ENCODE peak calls at places on chromosomes 3 and 15, in eight cellular contexts. One of them, this sample, is unnamed.

GRCh38 chr3:126951561-126951960 is 31.4 kb upstream of the PLXNA1 start:
- DNase-seq in neural progenitor cell: no peak
- DNase-seq in CD4-positive, CD25-positive, alpha-beta regulatory T cell: no peak
- DNase-seq in anterior cingulate cortex: no peak
- DNase-seq in HT1080: no peak
- DNase-seq in NAMALWA: no peak
- DNase-seq in Ammon's horn: no peak
- DNase-seq in heart left ventricle: no peak
- DNase-seq in this sample: no peak

GRCh38 chr3:109188726-109189125 is 52.2 kb downstream of the C3orf85 start:
- DNase-seq in NAMALWA: no peak
- DNase-seq in HT1080: no peak
- DNase-seq in anterior cingulate cortex: no peak
- DNase-seq in heart left ventricle: no peak
- DNase-seq in CD4-positive, CD25-positive, alpha-beta regulatory T cell: no peak
- DNase-seq in Ammon's horn: peak; percentile 4
- DNase-seq in neural progenitor cell: no peak
- DNase-seq in this sample: no peak

GRCh38 chr3:171028025-171028778 is 1.7 kb upstream of the SLC2A2 start:
- DNase-seq in NAMALWA: no peak
- DNase-seq in HT1080: peak; percentile 29
- DNase-seq in neural progenitor cell: peak; percentile 56
- DNase-seq in Ammon's horn: peak; percentile 23
- DNase-seq in anterior cingulate cortex: peak; percentile 11
- DNase-seq in heart left ventricle: peak; percentile 52
- DNase-seq in CD4-positive, CD25-positive, alpha-beta regulatory T cell: peak; percentile 73
- DNase-seq in this sample: peak; percentile 66

GRCh38 chr3:57006949-57007419 is 53.5 kb upstream of the SPATA12 start:
- DNase-seq in anterior cingulate cortex: no peak
- DNase-seq in HT1080: peak; percentile 38
- DNase-seq in Ammon's horn: no peak
- DNase-seq in heart left ventricle: no peak
- DNase-seq in CD4-positive, CD25-positive, alpha-beta regulatory T cell: no peak
- DNase-seq in NAMALWA: no peak
- DNase-seq in neural progenitor cell: no peak
- DNase-seq in this sample: no peak

GRCh38 chr15:70023769-70024491 is 73.8 kb downstream of the TLE3 start:
- DNase-seq in CD4-positive, CD25-positive, alpha-beta regulatory T cell: no peak
- DNase-seq in NAMALWA: no peak
- DNase-seq in Ammon's horn: peak; percentile 51
- DNase-seq in anterior cingulate cortex: peak; percentile 39
- DNase-seq in neural progenitor cell: no peak
- DNase-seq in HT1080: no peak
- DNase-seq in heart left ventricle: peak; percentile 30
- DNase-seq in this sample: peak; percentile 64

GRCh38 chr3:137987723-137988122 is 22.2 kb upstream of the CLDN18 start:
- DNase-seq in Ammon's horn: no peak
- DNase-seq in HT1080: no peak
- DNase-seq in NAMALWA: no peak
- DNase-seq in CD4-positive, CD25-positive, alpha-beta regulatory T cell: no peak
- DNase-seq in heart left ventricle: no peak
- DNase-seq in anterior cingulate cortex: no peak
- DNase-seq in neural progenitor cell: no peak
- DNase-seq in this sample: no peak

GRCh38 chr3:182713743-182714517 is 79.4 kb upstream of the ATP11B start:
- DNase-seq in NAMALWA: peak; percentile 81
- DNase-seq in neural progenitor cell: peak; percentile 73
- DNase-seq in Ammon's horn: peak; percentile 80
- DNase-seq in CD4-positive, CD25-positive, alpha-beta regulatory T cell: peak; percentile 56
- DNase-seq in HT1080: peak; percentile 51
- DNase-seq in anterior cingulate cortex: no peak
- DNase-seq in heart left ventricle: no peak
- DNase-seq in this sample: peak; percentile 29

GRCh38 chr3:119783255-119783654 is 1.4 kb downstream of the NR1I2 start:
- DNase-seq in HT1080: no peak
- DNase-seq in NAMALWA: no peak
- DNase-seq in heart left ventricle: no peak
- DNase-seq in CD4-positive, CD25-positive, alpha-beta regulatory T cell: no peak
- DNase-seq in neural progenitor cell: no peak
- DNase-seq in Ammon's horn: no peak
- DNase-seq in anterior cingulate cortex: no peak
- DNase-seq in this sample: no peak

GRCh38 chr3:66195347-66195783 is 25.4 kb upstream of the SLC25A26 start:
- DNase-seq in anterior cingulate cortex: peak; percentile 25
- DNase-seq in heart left ventricle: peak; percentile 64
- DNase-seq in neural progenitor cell: peak; percentile 89
- DNase-seq in NAMALWA: no peak
- DNase-seq in Ammon's horn: peak; percentile 85
- DNase-seq in CD4-positive, CD25-positive, alpha-beta regulatory T cell: no peak
- DNase-seq in HT1080: no peak
- DNase-seq in this sample: peak; percentile 11

GRCh38 chr3:111737712-111738097 is 121.4 kb upstream of the PHLDB2 start:
- DNase-seq in heart left ventricle: peak; percentile 72
- DNase-seq in HT1080: peak; percentile 84
- DNase-seq in CD4-positive, CD25-positive, alpha-beta regulatory T cell: no peak
- DNase-seq in anterior cingulate cortex: no peak
- DNase-seq in neural progenitor cell: no peak
- DNase-seq in Ammon's horn: no peak
- DNase-seq in NAMALWA: no peak
- DNase-seq in this sample: peak; percentile 98

GRCh38 chr3:98768961-98769360 is 5.8 kb downstream of the ST3GAL6 start:
- DNase-seq in heart left ventricle: no peak
- DNase-seq in NAMALWA: no peak
- DNase-seq in CD4-positive, CD25-positive, alpha-beta regulatory T cell: no peak
- DNase-seq in HT1080: no peak
- DNase-seq in anterior cingulate cortex: no peak
- DNase-seq in neural progenitor cell: no peak
- DNase-seq in Ammon's horn: no peak
- DNase-seq in this sample: no peak

GRCh38 chr3:196962108-196962929 is 6.3 kb downstream of the PIGZ start:
- DNase-seq in CD4-positive, CD25-positive, alpha-beta regulatory T cell: no peak
- DNase-seq in NAMALWA: no peak
- DNase-seq in Ammon's horn: no peak
- DNase-seq in anterior cingulate cortex: no peak
- DNase-seq in HT1080: no peak
- DNase-seq in neural progenitor cell: no peak
- DNase-seq in heart left ventricle: no peak
- DNase-seq in this sample: no peak

GRCh38 chr3:133570139-133570936 is 3.1 kb upstream of the CDV3 start:
- DNase-seq in CD4-positive, CD25-positive, alpha-beta regulatory T cell: no peak
- DNase-seq in NAMALWA: no peak
- DNase-seq in neural progenitor cell: peak; percentile 53
- DNase-seq in heart left ventricle: no peak
- DNase-seq in Ammon's horn: no peak
- DNase-seq in HT1080: peak; percentile 95
- DNase-seq in anterior cingulate cortex: no peak
- DNase-seq in this sample: peak; percentile 49

GRCh38 chr3:22893001-22893400 is 310.1 kb upstream of the UBE2E2 start:
- DNase-seq in neural progenitor cell: no peak
- DNase-seq in Ammon's horn: no peak
- DNase-seq in CD4-positive, CD25-positive, alpha-beta regulatory T cell: no peak
- DNase-seq in heart left ventricle: no peak
- DNase-seq in NAMALWA: no peak
- DNase-seq in HT1080: no peak
- DNase-seq in anterior cingulate cortex: no peak
- DNase-seq in this sample: no peak

GRCh38 chr15:75727851-75728715 is 15.4 kb upstream of the CSPG4 start:
- DNase-seq in CD4-positive, CD25-positive, alpha-beta regulatory T cell: peak; percentile 70
- DNase-seq in neural progenitor cell: peak; percentile 68
- DNase-seq in heart left ventricle: peak; percentile 62
- DNase-seq in Ammon's horn: peak; percentile 76
- DNase-seq in HT1080: peak; percentile 45
- DNase-seq in anterior cingulate cortex: no peak
- DNase-seq in NAMALWA: peak; percentile 69
- DNase-seq in this sample: no peak

GRCh38 chr15:84981711-84982300 is at the start of gene PDE8A:
- DNase-seq in anterior cingulate cortex: no peak
- DNase-seq in Ammon's horn: peak; percentile 25
- DNase-seq in NAMALWA: peak; percentile 64
- DNase-seq in heart left ventricle: peak; percentile 29
- DNase-seq in HT1080: peak; percentile 35
- DNase-seq in CD4-positive, CD25-positive, alpha-beta regulatory T cell: peak; percentile 60
- DNase-seq in neural progenitor cell: peak; percentile 76
- DNase-seq in this sample: no peak

GRCh38 chr15:74032606-74033561 is 38.4 kb downstream of the PML start:
- DNase-seq in neural progenitor cell: no peak
- DNase-seq in NAMALWA: no peak
- DNase-seq in Ammon's horn: no peak
- DNase-seq in CD4-positive, CD25-positive, alpha-beta regulatory T cell: no peak
- DNase-seq in HT1080: no peak
- DNase-seq in anterior cingulate cortex: no peak
- DNase-seq in heart left ventricle: no peak
- DNase-seq in this sample: no peak

GRCh38 chr3:196611761-196612483 is 27.6 kb upstream of the NRROS start:
- DNase-seq in neural progenitor cell: no peak
- DNase-seq in heart left ventricle: no peak
- DNase-seq in CD4-positive, CD25-positive, alpha-beta regulatory T cell: peak; percentile 48
- DNase-seq in Ammon's horn: no peak
- DNase-seq in anterior cingulate cortex: no peak
- DNase-seq in NAMALWA: no peak
- DNase-seq in HT1080: peak; percentile 34
- DNase-seq in this sample: no peak

GRCh38 chr3:67790043-67790442 is 135.6 kb upstream of the SUCLG2 start:
- DNase-seq in heart left ventricle: no peak
- DNase-seq in anterior cingulate cortex: no peak
- DNase-seq in HT1080: peak; percentile 69
- DNase-seq in neural progenitor cell: peak; percentile 62
- DNase-seq in Ammon's horn: peak; percentile 36
- DNase-seq in CD4-positive, CD25-positive, alpha-beta regulatory T cell: peak; percentile 69
- DNase-seq in NAMALWA: peak; percentile 51
- DNase-seq in this sample: no peak

GRCh38 chr3:32975891-32976290 is 24.4 kb downstream of the CCR4 start:
- DNase-seq in heart left ventricle: no peak
- DNase-seq in NAMALWA: no peak
- DNase-seq in anterior cingulate cortex: no peak
- DNase-seq in CD4-positive, CD25-positive, alpha-beta regulatory T cell: peak; percentile 61
- DNase-seq in Ammon's horn: no peak
- DNase-seq in HT1080: no peak
- DNase-seq in neural progenitor cell: no peak
- DNase-seq in this sample: no peak

GRCh38 chr3:170330366-170330765 is 27.1 kb upstream of the SKIL start:
- DNase-seq in NAMALWA: no peak
- DNase-seq in neural progenitor cell: no peak
- DNase-seq in Ammon's horn: no peak
- DNase-seq in heart left ventricle: no peak
- DNase-seq in anterior cingulate cortex: no peak
- DNase-seq in CD4-positive, CD25-positive, alpha-beta regulatory T cell: no peak
- DNase-seq in HT1080: peak; percentile 72
- DNase-seq in this sample: no peak

GRCh38 chr3:12553921-12554391 is 2.9 kb upstream of the MKRN2 start:
- DNase-seq in Ammon's horn: peak; percentile 35
- DNase-seq in neural progenitor cell: peak; percentile 24
- DNase-seq in heart left ventricle: peak; percentile 36
- DNase-seq in anterior cingulate cortex: no peak
- DNase-seq in HT1080: peak; percentile 4
- DNase-seq in CD4-positive, CD25-positive, alpha-beta regulatory T cell: peak; percentile 18
- DNase-seq in NAMALWA: no peak
- DNase-seq in this sample: no peak

GRCh38 chr3:14605744-14606143 is 45.8 kb upstream of the CCDC174 start:
- DNase-seq in heart left ventricle: no peak
- DNase-seq in neural progenitor cell: no peak
- DNase-seq in anterior cingulate cortex: no peak
- DNase-seq in Ammon's horn: no peak
- DNase-seq in CD4-positive, CD25-positive, alpha-beta regulatory T cell: no peak
- DNase-seq in NAMALWA: no peak
- DNase-seq in HT1080: no peak
- DNase-seq in this sample: no peak

GRCh38 chr3:140292684-140293083 is 357.7 kb downstream of the CLSTN2 start:
- DNase-seq in heart left ventricle: no peak
- DNase-seq in CD4-positive, CD25-positive, alpha-beta regulatory T cell: no peak
- DNase-seq in neural progenitor cell: no peak
- DNase-seq in anterior cingulate cortex: no peak
- DNase-seq in NAMALWA: no peak
- DNase-seq in Ammon's horn: no peak
- DNase-seq in HT1080: peak; percentile 98
- DNase-seq in this sample: peak; percentile 77

This sample was measured in skeletal muscle cell.